ENCODE peak calls at places on chromosomes 5 and 9, in six cellular contexts. One of them, this sample, is unnamed.

GRCh38 chr5:73496984-73497457 is 1.2 kb upstream of the BTF3 start:
- DNase-seq in T1000: no peak
- DNase-seq in CD4-positive, alpha-beta T cell: no peak
- DNase-seq in GM04504: no peak
- DNase-seq in activated naive CD4-positive, alpha-beta T cell: no peak
- DNase-seq in T-helper 1 cell: no peak
- DNase-seq in this sample: no peak

GRCh38 chr9:110337727-110338522 is at the start of gene TXNDC8:
- DNase-seq in T1000: no peak
- DNase-seq in CD4-positive, alpha-beta T cell: no peak
- DNase-seq in GM04504: no peak
- DNase-seq in activated naive CD4-positive, alpha-beta T cell: no peak
- DNase-seq in T-helper 1 cell: no peak
- DNase-seq in this sample: no peak

GRCh38 chr9:136337416-136338395 is 10.4 kb downstream of the GPSM1 start:
- DNase-seq in T1000: no peak
- DNase-seq in CD4-positive, alpha-beta T cell: no peak
- DNase-seq in GM04504: no peak
- DNase-seq in activated naive CD4-positive, alpha-beta T cell: no peak
- DNase-seq in T-helper 1 cell: no peak
- DNase-seq in this sample: no peak

GRCh38 chr9:93292664-93293328 is 108.9 kb downstream of the WNK2 start:
- DNase-seq in T1000: no peak
- DNase-seq in CD4-positive, alpha-beta T cell: no peak
- DNase-seq in GM04504: no peak
- DNase-seq in activated naive CD4-positive, alpha-beta T cell: no peak
- DNase-seq in T-helper 1 cell: no peak
- DNase-seq in this sample: no peak

GRCh38 chr5:136080483-136081180 is 51.8 kb downstream of the TGFBI start:
- DNase-seq in T1000: peak
- DNase-seq in CD4-positive, alpha-beta T cell: peak
- DNase-seq in GM04504: peak
- DNase-seq in activated naive CD4-positive, alpha-beta T cell: no peak
- DNase-seq in T-helper 1 cell: peak
- DNase-seq in this sample: peak

GRCh38 chr5:132483661-132484385 is 6.8 kb downstream of the IRF1 start:
- DNase-seq in T1000: no peak
- DNase-seq in CD4-positive, alpha-beta T cell: no peak
- DNase-seq in GM04504: no peak
- DNase-seq in activated naive CD4-positive, alpha-beta T cell: no peak
- DNase-seq in T-helper 1 cell: no peak
- DNase-seq in this sample: no peak

GRCh38 chr9:80873861-80874260 is 815.5 kb downstream of the TLE1 start:
- DNase-seq in T1000: no peak
- DNase-seq in CD4-positive, alpha-beta T cell: no peak
- DNase-seq in GM04504: peak
- DNase-seq in activated naive CD4-positive, alpha-beta T cell: no peak
- DNase-seq in T-helper 1 cell: no peak
- DNase-seq in this sample: no peak

GRCh38 chr9:120612218-120612617 is 32.3 kb upstream of the CDK5RAP2 start:
- DNase-seq in T1000: no peak
- DNase-seq in CD4-positive, alpha-beta T cell: no peak
- DNase-seq in GM04504: no peak
- DNase-seq in activated naive CD4-positive, alpha-beta T cell: no peak
- DNase-seq in T-helper 1 cell: no peak
- DNase-seq in this sample: no peak

GRCh38 chr5:39072915-39073758 is 1.1 kb downstream of the RICTOR start:
- DNase-seq in T1000: peak
- DNase-seq in CD4-positive, alpha-beta T cell: peak
- DNase-seq in GM04504: no peak
- DNase-seq in activated naive CD4-positive, alpha-beta T cell: no peak
- DNase-seq in T-helper 1 cell: peak
- DNase-seq in this sample: peak

GRCh38 chr5:155651-156410 is 35.5 kb upstream of the LRRC14B start:
- DNase-seq in T1000: no peak
- DNase-seq in CD4-positive, alpha-beta T cell: no peak
- DNase-seq in GM04504: no peak
- DNase-seq in activated naive CD4-positive, alpha-beta T cell: no peak
- DNase-seq in T-helper 1 cell: no peak
- DNase-seq in this sample: no peak

GRCh38 chr9:106486685-106487084 is 376.3 kb upstream of the ZNF462 start:
- DNase-seq in T1000: no peak
- DNase-seq in CD4-positive, alpha-beta T cell: no peak
- DNase-seq in GM04504: no peak
- DNase-seq in activated naive CD4-positive, alpha-beta T cell: no peak
- DNase-seq in T-helper 1 cell: no peak
- DNase-seq in this sample: no peak

GRCh38 chr5:6762116-6762515 is 48.9 kb downstream of the TENT4A start:
- DNase-seq in T1000: no peak
- DNase-seq in CD4-positive, alpha-beta T cell: no peak
- DNase-seq in GM04504: no peak
- DNase-seq in activated naive CD4-positive, alpha-beta T cell: no peak
- DNase-seq in T-helper 1 cell: no peak
- DNase-seq in this sample: no peak

GRCh38 chr9:100724932-100725331 is 147.1 kb downstream of the CAVIN4 start:
- DNase-seq in T1000: no peak
- DNase-seq in CD4-positive, alpha-beta T cell: no peak
- DNase-seq in GM04504: no peak
- DNase-seq in activated naive CD4-positive, alpha-beta T cell: no peak
- DNase-seq in T-helper 1 cell: no peak
- DNase-seq in this sample: no peak

GRCh38 chr9:91181541-91181940 is 180.2 kb downstream of the AUH start:
- DNase-seq in T1000: no peak
- DNase-seq in CD4-positive, alpha-beta T cell: no peak
- DNase-seq in GM04504: no peak
- DNase-seq in activated naive CD4-positive, alpha-beta T cell: no peak
- DNase-seq in T-helper 1 cell: no peak
- DNase-seq in this sample: no peak

GRCh38 chr9:126386088-126386487 is 59.5 kb downstream of the MVB12B start:
- DNase-seq in T1000: no peak
- DNase-seq in CD4-positive, alpha-beta T cell: no peak
- DNase-seq in GM04504: no peak
- DNase-seq in activated naive CD4-positive, alpha-beta T cell: no peak
- DNase-seq in T-helper 1 cell: no peak
- DNase-seq in this sample: no peak

GRCh38 chr9:125889524-125890473 is 142.6 kb downstream of the PBX3 start:
- DNase-seq in T1000: no peak
- DNase-seq in CD4-positive, alpha-beta T cell: peak
- DNase-seq in GM04504: peak
- DNase-seq in activated naive CD4-positive, alpha-beta T cell: peak
- DNase-seq in T-helper 1 cell: peak
- DNase-seq in this sample: peak

GRCh38 chr5:144567416-144567770 is 396.7 kb downstream of the KCTD16 start:
- DNase-seq in T1000: peak
- DNase-seq in CD4-positive, alpha-beta T cell: no peak
- DNase-seq in GM04504: peak
- DNase-seq in activated naive CD4-positive, alpha-beta T cell: no peak
- DNase-seq in T-helper 1 cell: no peak
- DNase-seq in this sample: no peak

GRCh38 chr5:9545959-9546851 is at the start of gene SEMA5A:
- DNase-seq in T1000: peak
- DNase-seq in CD4-positive, alpha-beta T cell: no peak
- DNase-seq in GM04504: no peak
- DNase-seq in activated naive CD4-positive, alpha-beta T cell: no peak
- DNase-seq in T-helper 1 cell: no peak
- DNase-seq in this sample: peak

This sample was measured in T-cell.